ENCODE peak calls at places on chromosomes 4 and X, in eight cellular contexts. J is fibroblast of lung, V is cardiac fibroblast, X is AG10803, P is psoas muscle, M is upper lobe of left lung, N is left lung, Q is SK-N-SH. S is an unnamed sample.

GRCh38 chrX:12425496-12425895 is 287.2 kb downstream of the FRMPD4 start:
- DNase-seq in J (no peak), X (no peak), N (no peak), Q (no peak), M (no peak), P (no peak), V (no peak), S (peak)

GRCh38 chr4:82737354-82737753 is 61.2 kb downstream of the SCD5 start:
- DNase-seq in J (no peak), X (no peak), N (no peak), V (no peak), P (no peak), Q (no peak), M (no peak), S (no peak)

GRCh38 chrX:14038375-14039077 is 8.8 kb upstream of the GEMIN8 start:
- DNase-seq in M (no peak), N (no peak), J (no peak), P (no peak), V (no peak), Q (no peak), X (no peak), S (no peak)

GRCh38 chr4:3252831-3253641 is 4.1 kb downstream of the MSANTD1 start:
- DNase-seq in J (no peak), M (peak), V (no peak), X (no peak), Q (no peak), P (peak), N (peak), S (no peak)

GRCh38 chr4:186105721-186106335 is 1.3 kb downstream of the FAM149A start:
- DNase-seq in J (peak), M (peak), N (no peak), X (no peak), Q (peak), P (no peak), V (peak), S (peak)

GRCh38 chr4:107319386-107319785 is 283.3 kb upstream of the DKK2 start:
- DNase-seq in V (no peak), P (no peak), J (no peak), M (no peak), Q (no peak), N (no peak), X (peak), S (peak)

GRCh38 chr4:1792832-1793495 is at the start of gene FGFR3:
- DNase-seq in M (no peak), J (peak), V (no peak), Q (peak), P (peak), N (no peak), X (no peak), S (peak)

GRCh38 chr4:94451669-94452475 is at the start of gene PDLIM5:
- DNase-seq in Q (peak), J (peak), X (peak), M (peak), N (peak), P (peak), V (peak), S (peak)

GRCh38 chr4:118348886-118349285 is 3.9 kb downstream of the PRSS12 start:
- DNase-seq in Q (no peak), M (peak), N (no peak), X (no peak), V (no peak), J (no peak), P (no peak), S (no peak)

GRCh38 chr4:143587703-143588102 is 74.2 kb downstream of the SMARCA5 start:
- DNase-seq in J (peak), M (no peak), X (no peak), V (peak), Q (no peak), N (no peak), P (no peak), S (peak)

GRCh38 chr4:154004859-154005520 is 216.1 kb upstream of the SFRP2 start:
- DNase-seq in M (no peak), J (peak), Q (no peak), P (peak), N (no peak), X (peak), V (peak), S (peak)

GRCh38 chrX:126701380-126701779 is 118.1 kb upstream of the PRR32 start:
- DNase-seq in N (no peak), X (no peak), J (no peak), V (no peak), P (no peak), Q (no peak), M (no peak), S (no peak)

GRCh38 chrX:129522184-129523059 is 868 bp downstream of the SMARCA1 start:
- DNase-seq in N (peak), P (peak), J (peak), V (peak), X (peak), M (peak), Q (peak), S (peak)

GRCh38 chr4:40238008-40238699 is 41.3 kb downstream of the RHOH start:
- DNase-seq in Q (no peak), N (no peak), X (no peak), M (no peak), P (no peak), J (no peak), V (no peak), S (no peak)

GRCh38 chr4:154466336-154466735 is 25.3 kb downstream of the DCHS2 start:
- DNase-seq in M (no peak), V (no peak), J (no peak), P (no peak), N (no peak), X (no peak), Q (no peak), S (no peak)

GRCh38 chr4:108941914-108942379 is 179.1 kb upstream of the ETNPPL start:
- DNase-seq in J (no peak), M (no peak), P (no peak), X (no peak), N (no peak), V (no peak), Q (no peak), S (no peak)

GRCh38 chrX:41922125-41922521 is 1.2 kb downstream of the CASK start:
- DNase-seq in J (peak), P (no peak), V (peak), Q (peak), M (no peak), N (no peak), X (peak), S (peak)

GRCh38 chrX:20067709-20068315 is 48.9 kb downstream of the MAP7D2 start:
- DNase-seq in X (peak), Q (peak), J (peak), V (peak), M (peak), N (peak), P (peak), S (peak)

GRCh38 chr4:739569-739968 is 33.9 kb downstream of the PCGF3 start:
- DNase-seq in M (no peak), P (no peak), N (no peak), X (no peak), Q (no peak), J (no peak), V (no peak), S (no peak)

DNA sequence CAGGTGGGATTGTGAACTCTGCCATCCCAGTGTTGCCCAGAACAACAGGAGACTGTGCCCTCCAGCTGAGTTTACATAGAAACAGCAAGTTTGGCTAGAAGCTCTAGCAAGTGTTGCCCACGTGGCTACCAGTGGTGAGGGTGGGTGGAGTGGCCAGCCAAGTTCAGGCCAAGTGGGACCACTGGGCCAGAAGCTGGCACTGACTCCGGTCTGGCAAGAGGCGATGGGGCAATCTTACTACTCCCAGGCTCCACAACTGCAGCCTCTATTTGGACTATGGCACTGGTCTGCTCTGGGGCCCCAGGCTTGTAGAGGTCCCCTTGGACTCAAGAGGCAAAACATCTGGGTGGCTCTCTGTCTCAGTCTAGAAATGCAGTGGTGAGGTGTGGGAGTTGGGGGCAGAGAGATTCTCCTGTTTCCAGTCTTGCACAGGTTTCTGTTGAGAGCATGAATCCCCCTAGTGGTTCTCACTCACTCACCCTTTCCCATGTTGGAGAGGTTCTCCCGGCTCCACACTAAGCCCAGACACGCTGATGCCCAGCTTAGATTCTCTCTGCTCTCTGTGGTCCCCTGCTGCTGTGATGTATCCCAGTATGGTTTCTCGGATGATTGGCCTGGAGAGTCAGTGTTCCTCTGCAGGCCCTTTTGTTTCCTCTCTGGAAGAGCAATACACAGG is 615.3 kb downstream of the PDHA2 start:
- DNase-seq in M (no peak), N (no peak), X (no peak), P (no peak), Q (peak), J (no peak), V (no peak), S (no peak)
- TF ChIP-seq CTCF in M (no peak), N (no peak), X (no peak), P (no peak), Q (no peak), J (no peak), V (no peak), S (no peak)

DNA sequence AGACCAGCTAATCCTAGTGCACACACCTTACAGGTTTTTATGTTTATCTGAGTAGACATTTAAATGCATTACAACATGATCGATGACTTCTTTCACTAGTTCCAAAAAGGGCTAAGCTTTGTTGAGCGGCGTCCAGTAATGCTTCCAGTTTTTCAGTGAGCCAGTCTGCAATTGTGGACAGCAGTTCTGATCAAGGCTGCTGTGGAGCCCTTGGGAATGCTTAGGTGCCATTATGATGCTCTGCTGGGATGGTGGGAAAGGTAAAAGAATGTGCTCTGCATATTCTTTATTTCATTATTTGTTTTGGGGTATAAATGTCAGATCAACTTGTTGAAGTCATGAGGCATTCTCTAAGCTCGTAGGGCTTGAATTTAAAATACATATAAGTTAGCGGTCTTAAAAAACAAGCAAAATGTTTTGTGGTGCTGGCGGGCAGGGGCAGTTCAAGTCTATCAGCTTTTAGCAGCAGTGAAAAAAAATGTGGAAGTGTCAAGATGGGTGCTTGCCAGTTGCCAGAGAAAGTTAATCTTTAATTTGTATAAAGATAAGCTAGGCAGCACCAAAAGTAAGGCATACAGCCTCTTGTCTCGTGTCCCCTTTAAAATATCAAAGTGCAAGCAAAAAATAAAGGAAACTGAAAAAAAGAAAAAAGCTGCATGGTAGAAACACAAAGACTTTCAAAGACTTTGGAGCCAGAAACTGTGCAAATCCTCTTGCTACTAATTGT is 5.8 kb downstream of the MID1IP1 start:
- DNase-seq in N (no peak), V (no peak), Q (no peak), X (no peak), M (no peak), J (no peak), P (no peak), S (no peak)
- H3K4me3 ChIP-seq in N (peak), V (no peak), Q (no peak), X (peak), M (peak), J (peak), P (peak), S (peak)

DNA sequence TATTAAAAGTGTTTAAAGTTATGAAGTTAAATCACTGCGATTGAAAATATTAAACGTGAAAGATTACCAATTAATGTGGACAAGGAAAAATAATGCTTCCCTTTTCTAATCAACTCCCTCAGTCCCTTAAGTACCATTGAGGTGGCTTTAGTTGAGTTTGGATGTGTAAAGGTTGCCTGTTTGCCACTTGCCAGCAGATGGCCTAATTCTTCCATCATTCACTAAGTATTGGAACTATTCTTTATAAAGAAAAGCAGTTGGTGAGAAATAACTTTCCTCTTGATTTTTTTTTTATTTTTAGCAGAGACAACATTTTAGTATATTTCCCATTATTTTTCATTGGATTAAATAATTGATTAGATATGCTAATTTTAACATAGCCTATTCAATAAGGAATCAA is 295.9 kb upstream of the TACR3 start:
- DNase-seq in X (no peak), Q (no peak), V (no peak), J (peak), P (no peak), N (no peak), M (no peak), S (peak)
- TF ChIP-seq CTCF in X (no peak), Q (peak), V (no peak), J (no peak), P (no peak), N (no peak), M (no peak), S (no peak)

GRCh38 chr4:145108128-145108527 is 10.0 kb downstream of the ABCE1 start:
- DNase-seq in Q (no peak), X (no peak), V (no peak), P (no peak), M (no peak), N (no peak), J (no peak), S (no peak)
- H3K4me3 ChIP-seq in Q (no peak), X (no peak), V (no peak), P (no peak), M (no peak), N (no peak), J (no peak), S (no peak)

DNA sequence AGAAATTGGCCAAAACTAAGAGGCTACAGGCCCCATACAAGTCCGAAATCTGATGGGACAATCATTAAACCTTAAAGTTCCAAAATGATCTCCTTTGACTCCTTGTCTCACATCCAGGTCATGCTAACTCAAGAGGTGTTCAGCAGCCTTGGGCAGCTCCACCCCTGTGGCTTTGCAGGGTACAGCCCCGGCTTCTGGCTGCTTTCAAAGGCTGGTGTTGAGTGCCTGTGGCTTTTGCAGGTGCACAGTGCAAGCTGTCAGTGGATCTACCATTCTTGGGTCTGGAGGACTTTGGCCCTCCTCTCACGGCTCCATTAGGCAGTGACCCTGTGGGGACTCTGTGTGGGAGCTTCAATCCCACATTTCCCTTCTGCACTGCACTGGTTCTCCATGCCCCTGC is 329.1 kb upstream of the MAD2L1 start:
- DNase-seq in N (no peak), X (no peak), Q (no peak), P (no peak), J (no peak), M (no peak), V (no peak), S (no peak)
- TF ChIP-seq CTCF in N (no peak), X (no peak), Q (no peak), P (no peak), J (no peak), M (no peak), V (no peak), S (no peak)

S was measured in fibroblast of pulmonary artery.